ENCODE peak calls at places on chromosomes 5 and 9, in five cellular contexts. Q, M, J, Z and W are unnamed samples.

GRCh38 chr5:158780656-158781237 is 319.0 kb downstream of the EBF1 start:
- DNase-seq in Q (no peak), M (no peak), J (peak; percentile 34), Z (no peak), W (peak; percentile 18)

GRCh38 chr5:143610946-143611345 is 201.0 kb upstream of the HMHB1 start:
- DNase-seq in Q (no peak), M (no peak), J (no peak), Z (no peak), W (no peak)

GRCh38 chr5:89418821-89419085 is 535.8 kb upstream of the MEF2C start:
- DNase-seq in Q (no peak), M (no peak), J (no peak), Z (no peak), W (no peak)

GRCh38 chr9:117095116-117095515 is 319.7 kb downstream of the ASTN2 start:
- DNase-seq in Q (no peak), M (no peak), J (no peak), Z (no peak), W (no peak)

GRCh38 chr5:142896325-142897007 is 126.3 kb downstream of the ARHGAP26 start:
- DNase-seq in Q (no peak), M (no peak), J (no peak), Z (no peak), W (no peak)

GRCh38 chr5:141369994-141370848 is at the start of gene PCDHGB3:
- DNase-seq in Q (no peak), M (peak; percentile 82), J (peak; percentile 83), Z (no peak), W (peak; percentile 86)

GRCh38 chr9:3908731-3909130 is 382.9 kb upstream of the RFX3 start:
- DNase-seq in Q (no peak), M (no peak), J (no peak), Z (no peak), W (no peak)

GRCh38 chr5:156559955-156560354 is 233.0 kb downstream of the SGCD start:
- DNase-seq in Q (no peak), M (no peak), J (no peak), Z (no peak), W (no peak)

GRCh38 chr9:120928015-120928719 is 1.6 kb upstream of the TRAF1 start:
- DNase-seq in Q (peak; percentile 40), M (no peak), J (peak; percentile 69), Z (no peak), W (no peak)

GRCh38 chr5:179339996-179340395 is 5.3 kb downstream of the ADAMTS2 start:
- DNase-seq in Q (no peak), M (no peak), J (no peak), Z (no peak), W (no peak)

GRCh38 chr5:160894-161540 is 30.3 kb upstream of the LRRC14B start:
- DNase-seq in Q (no peak), M (no peak), J (no peak), Z (no peak), W (no peak)

GRCh38 chr5:66666778-66667177 is 70.6 kb downstream of the MAST4 start:
- DNase-seq in Q (no peak), M (no peak), J (peak; percentile 6), Z (no peak), W (no peak)

GRCh38 chr5:14518638-14519037 is 63.0 kb upstream of the OTULINL start:
- DNase-seq in Q (no peak), M (no peak), J (no peak), Z (no peak), W (no peak)

GRCh38 chr9:105037139-105037538 is 109.2 kb upstream of the ABCA1 start:
- DNase-seq in Q (no peak), M (no peak), J (no peak), Z (no peak), W (no peak)

GRCh38 chr9:114304416-114305188 is 18.3 kb upstream of the ORM1 start:
- DNase-seq in Q (no peak), M (no peak), J (no peak), Z (no peak), W (no peak)

GRCh38 chr9:137478613-137479314 is 19.6 kb upstream of the NSMF start:
- DNase-seq in Q (no peak), M (no peak), J (no peak), Z (no peak), W (no peak)

GRCh38 chr9:125183561-125183960 is 6.0 kb downstream of the PPP6C start:
- DNase-seq in Q (no peak), M (no peak), J (no peak), Z (no peak), W (no peak)

GRCh38 chr9:87147803-87148202 is 200.5 kb upstream of the GAS1 start:
- DNase-seq in Q (no peak), M (no peak), J (no peak), Z (no peak), W (no peak)

GRCh38 chr9:35563791-35564197 is 41.3 kb upstream of the TESK1 start:
- DNase-seq in Q (peak; percentile 71), M (no peak), J (no peak), Z (peak; percentile 57), W (no peak)

GRCh38 chr9:35568196-35568595 is 36.9 kb upstream of the TESK1 start:
- DNase-seq in Q (no peak), M (no peak), J (no peak), Z (no peak), W (no peak)

GRCh38 chr9:35564658-35565061 is 40.4 kb upstream of the TESK1 start:
- DNase-seq in Q (peak; percentile 74), M (no peak), J (no peak), Z (no peak), W (no peak)

GRCh38 chr9:35569206-35569605 is 35.9 kb upstream of the TESK1 start:
- DNase-seq in Q (no peak), M (peak; percentile 84), J (peak; percentile 59), Z (no peak), W (peak; percentile 45)

DNA sequence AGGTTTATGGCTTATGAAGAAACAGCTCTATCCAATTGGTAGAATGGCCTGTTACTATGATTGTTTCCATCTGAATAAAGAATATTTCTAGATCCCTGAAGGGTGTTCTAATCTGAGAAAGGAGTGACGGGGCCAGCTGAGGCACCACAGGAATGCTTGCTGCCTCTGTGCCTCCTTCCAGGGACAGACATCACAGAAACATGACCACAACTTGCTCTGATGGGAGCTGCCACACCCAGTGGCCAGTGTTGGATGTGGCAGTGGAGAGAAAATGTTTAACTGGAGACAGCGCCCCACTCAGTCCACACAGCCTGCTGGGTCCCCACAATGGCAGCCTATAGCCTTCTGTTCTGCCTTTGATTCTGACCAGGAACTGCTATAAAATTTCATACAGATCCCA is 38.6 kb upstream of the TESK1 start:
- DNase-seq in Q (peak; percentile 65), M (no peak), J (no peak), Z (no peak), W (no peak)
- TF ChIP-seq CTCF in Q (peak; percentile 46), M (peak; percentile 18), J (no peak), Z (no peak), W (no peak)

DNA sequence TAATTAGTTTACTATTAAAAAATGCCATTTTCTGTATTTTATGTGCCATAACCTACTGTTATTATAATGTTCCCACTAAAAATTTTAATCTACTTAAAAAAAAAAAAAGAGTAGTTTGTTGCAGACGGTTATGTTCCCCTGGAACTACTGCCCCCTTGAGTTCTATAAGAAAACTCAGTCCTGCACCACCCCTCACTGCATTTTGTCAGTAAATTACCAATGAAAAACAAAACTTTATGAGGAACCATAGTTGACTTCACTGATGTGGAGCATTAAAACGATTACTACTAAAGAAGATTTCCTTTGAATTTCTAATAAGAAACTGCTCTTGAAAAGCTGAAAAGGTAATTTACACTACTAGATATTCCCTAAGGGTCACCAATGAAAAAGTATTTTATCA is 288.7 kb downstream of the FBXL17 start:
- DNase-seq in Q (no peak), M (no peak), J (peak; percentile 27), Z (no peak), W (peak; percentile 6)
- TF ChIP-seq CTCF in Q (no peak), M (peak; percentile 4), J (peak; percentile 18), Z (peak; percentile 69), W (no peak)

DNA sequence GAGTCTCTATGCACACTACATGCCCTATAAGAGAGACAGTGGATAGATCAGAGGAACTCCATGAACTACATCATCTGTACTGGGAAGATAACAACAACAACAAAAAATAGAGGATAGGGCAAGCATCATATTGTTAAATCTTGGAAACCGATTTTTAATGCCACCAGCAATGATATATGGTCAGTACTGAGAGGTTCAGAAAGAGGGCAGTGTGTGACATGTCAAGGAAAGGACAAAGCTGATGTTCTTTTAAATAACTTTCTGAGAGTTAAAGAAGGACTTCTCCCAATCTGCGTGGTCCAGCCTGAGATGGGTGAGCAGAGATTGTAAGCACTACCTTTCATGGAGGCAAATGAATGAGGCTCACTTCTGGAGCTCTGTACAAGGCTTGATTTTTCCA is 62.0 kb upstream of the PHF24 start:
- DNase-seq in Q (no peak), M (no peak), J (no peak), Z (no peak), W (no peak)
- TF ChIP-seq CTCF in Q (no peak), M (peak; percentile 14), J (no peak), Z (no peak), W (no peak)

DNA sequence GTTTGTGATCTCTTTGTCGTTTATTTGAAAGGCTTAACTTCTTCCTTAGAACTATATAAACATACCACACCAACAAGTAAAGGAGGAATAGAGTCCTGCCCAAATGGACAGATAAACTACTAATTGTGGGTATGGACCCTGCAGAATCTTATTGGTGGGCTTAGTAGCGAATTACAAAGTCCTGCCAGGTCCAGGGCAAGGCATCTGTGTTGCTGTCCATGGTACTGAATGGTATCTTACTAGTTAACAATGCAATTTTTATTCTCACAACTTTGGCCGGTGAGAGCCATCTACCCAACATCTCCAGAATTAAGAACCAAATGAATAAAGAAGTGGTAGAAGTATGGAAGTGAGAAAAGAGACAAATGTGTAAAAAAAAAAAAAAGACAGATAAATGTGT is 1782.4 kb upstream of the WWC1 start:
- DNase-seq in Q (no peak), M (peak; percentile 40), J (no peak), Z (peak; percentile 43), W (no peak)
- TF ChIP-seq CTCF in Q (no peak), M (no peak), J (no peak), Z (no peak), W (no peak)

GRCh38 chr9:79962836-79963235 is 391.1 kb downstream of the TLE4 start:
- DNase-seq in Q (no peak), M (no peak), J (no peak), Z (no peak), W (no peak)

DNA sequence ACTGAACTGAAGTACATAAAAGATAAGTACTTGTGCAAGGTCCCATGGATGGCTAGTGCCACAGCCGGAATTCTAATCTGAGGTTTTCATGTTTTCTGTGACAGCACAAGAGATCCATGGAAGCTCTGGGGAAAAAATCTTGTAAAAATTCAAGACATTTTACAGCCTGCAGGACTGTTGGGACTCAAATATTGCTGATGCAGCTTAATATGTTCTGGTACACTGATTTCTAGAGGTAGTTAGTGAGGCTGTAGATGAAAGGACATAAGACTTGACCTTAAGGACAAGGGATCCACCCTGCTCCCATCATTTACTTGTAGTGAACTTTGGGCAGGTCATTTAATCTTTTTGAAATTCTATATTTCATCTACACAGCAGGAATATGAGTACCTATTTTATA is 390.4 kb downstream of the TLE4 start:
- DNase-seq in Q (no peak), M (no peak), J (no peak), Z (no peak), W (no peak)
- TF ChIP-seq CTCF in Q (no peak), M (no peak), J (no peak), Z (no peak), W (no peak)